ENCODE peak calls at places on chromosomes 3 and 15, in ten cellular contexts. O is mammary epithelial cell; F is AG04449; G is CD8-positive, alpha-beta T cell; E is astrocyte; Z is Caco-2; L is foreskin fibroblast; A is mesothelial cell of epicardium; K is HFF-Myc; N is cardiac fibroblast. I is an unnamed sample.

GRCh38 chr3:127740136-127740915 is 67.6 kb downstream of the ABTB1 start:
- DNase-seq in O (no peak), F (no peak), G (no peak), E (no peak), Z (no peak), L (no peak), A (no peak), K (no peak), N (no peak), I (no peak)

GRCh38 chr15:27690290-27690689 is 408.8 kb downstream of the OCA2 start:
- DNase-seq in O (no peak), F (no peak), G (no peak), E (no peak), Z (no peak), L (no peak), A (no peak), K (no peak), N (no peak), I (no peak)

GRCh38 chr3:188207941-188208750 is 54.2 kb downstream of the LPP start:
- DNase-seq in O (no peak), F (no peak), G (no peak), E (peak), Z (no peak), L (no peak), A (no peak), K (no peak), N (no peak), I (peak)

GRCh38 chr3:183592820-183593219 is 37.3 kb upstream of the KLHL6 start:
- DNase-seq in O (no peak), F (no peak), G (no peak), E (no peak), Z (no peak), L (no peak), A (no peak), K (no peak), N (no peak), I (no peak)

GRCh38 chr3:187498211-187498610 is 130.0 kb downstream of the RTP4 start:
- DNase-seq in O (no peak), F (no peak), G (no peak), E (no peak), Z (no peak), L (no peak), A (no peak), K (no peak), N (no peak), I (no peak)

GRCh38 chr3:44584646-44585501 is at the start of gene ZNF660:
- DNase-seq in O (peak), F (peak), G (no peak), E (peak), Z (no peak), L (peak), A (peak), K (peak), N (peak), I (peak)

GRCh38 chr3:164190566-164190965 is 887.7 kb downstream of the SI start:
- DNase-seq in O (no peak), F (no peak), G (no peak), E (no peak), Z (no peak), L (no peak), A (no peak), K (no peak), N (no peak), I (no peak)

GRCh38 chr3:68876112-68876713 is 56.1 kb downstream of the TAFA4 start:
- DNase-seq in O (peak), F (peak), G (peak), E (peak), Z (no peak), L (peak), A (no peak), K (peak), N (peak), I (no peak)

GRCh38 chr3:167084566-167084965 is 295.5 kb downstream of the ZBBX start:
- DNase-seq in O (no peak), F (no peak), G (no peak), E (no peak), Z (no peak), L (no peak), A (no peak), K (no peak), N (no peak), I (no peak)

GRCh38 chr15:77335298-77335697 is 84.6 kb downstream of the PEAK1 start:
- DNase-seq in O (no peak), F (no peak), G (no peak), E (no peak), Z (no peak), L (no peak), A (no peak), K (no peak), N (peak), I (no peak)

GRCh38 chr15:77907824-77908751 is 169.4 kb downstream of the TBC1D2B start:
- DNase-seq in O (no peak), F (no peak), G (peak), E (peak), Z (peak), L (no peak), A (no peak), K (no peak), N (peak), I (peak)

GRCh38 chr15:70245932-70246622 is 148.4 kb upstream of the TLE3 start:
- DNase-seq in O (peak), F (no peak), G (no peak), E (peak), Z (no peak), L (no peak), A (no peak), K (no peak), N (peak), I (no peak)

GRCh38 chr15:86735244-86736040 is 655.8 kb downstream of the AGBL1 start:
- DNase-seq in O (no peak), F (no peak), G (no peak), E (no peak), Z (no peak), L (no peak), A (no peak), K (no peak), N (no peak), I (no peak)

GRCh38 chr15:51649659-51650521 is 27.3 kb upstream of the DMXL2 start:
- DNase-seq in O (peak), F (peak), G (peak), E (peak), Z (no peak), L (peak), A (no peak), K (peak), N (peak), I (no peak)

GRCh38 chr15:90087454-90088154 is 14.7 kb downstream of the IDH2 start:
- DNase-seq in O (no peak), F (no peak), G (no peak), E (no peak), Z (no peak), L (no peak), A (no peak), K (no peak), N (peak), I (no peak)

GRCh38 chr3:115623414-115623868 is at the start of gene GAP43:
- DNase-seq in O (peak), F (peak), G (no peak), E (peak), Z (no peak), L (peak), A (no peak), K (peak), N (peak), I (peak)

GRCh38 chr3:170222647-170223541 is 670 bp downstream of the PRKCI start:
- DNase-seq in O (peak), F (no peak), G (peak), E (no peak), Z (peak), L (no peak), A (peak), K (no peak), N (no peak), I (peak)

GRCh38 chr3:161055210-161055609 is 49.9 kb downstream of the B3GALNT1 start:
- DNase-seq in O (no peak), F (no peak), G (no peak), E (no peak), Z (no peak), L (no peak), A (no peak), K (no peak), N (no peak), I (no peak)

GRCh38 chr3:11724615-11725339 is 81.1 kb upstream of the VGLL4 start:
- DNase-seq in O (no peak), F (no peak), G (no peak), E (no peak), Z (no peak), L (no peak), A (no peak), K (no peak), N (no peak), I (no peak)

GRCh38 chr3:127616836-127617605 is 12.0 kb upstream of the PODXL2 start:
- DNase-seq in O (no peak), F (no peak), G (no peak), E (no peak), Z (no peak), L (no peak), A (no peak), K (no peak), N (no peak), I (no peak)

GRCh38 chr3:19866751-19867347 is 67.2 kb downstream of the EFHB start:
- DNase-seq in O (peak), F (peak), G (peak), E (peak), Z (no peak), L (peak), A (no peak), K (no peak), N (peak), I (peak)

DNA sequence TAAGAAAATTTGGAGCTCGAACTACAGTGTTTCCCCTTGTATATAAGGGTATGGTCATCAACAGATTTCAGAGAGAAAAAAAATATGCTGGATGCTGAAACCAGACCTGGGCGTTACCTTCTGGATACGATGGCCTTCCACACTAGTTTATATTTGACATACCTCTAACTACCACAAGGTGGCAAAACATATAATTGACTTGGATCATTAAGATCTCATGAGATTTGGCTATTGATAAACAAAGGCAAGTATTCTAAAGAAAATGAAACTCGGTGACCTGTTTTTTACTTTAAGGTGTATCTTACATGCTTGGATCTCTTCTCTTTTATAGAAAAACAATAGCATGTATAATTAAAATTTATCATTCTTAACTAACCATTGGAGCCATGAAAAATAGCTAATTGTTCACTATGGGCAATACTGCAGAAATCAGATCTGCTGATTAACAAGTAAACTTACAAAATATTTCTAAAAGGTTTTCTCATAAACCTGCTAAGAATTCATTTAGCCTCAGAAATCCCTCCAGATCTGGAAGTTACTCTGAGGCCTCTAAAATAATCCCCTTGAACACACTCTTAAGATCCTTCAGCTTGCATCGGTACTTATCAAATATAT is 300.6 kb upstream of the KCNH8 start:
- DNase-seq in O (no peak), F (no peak), G (no peak), E (no peak), Z (no peak), L (no peak), A (no peak), K (no peak), N (no peak), I (no peak)
- TF ChIP-seq CTCF in O (peak), F (no peak), G (peak), E (no peak), Z (peak), L (no peak), A (peak), K (no peak), N (no peak), I (peak)

GRCh38 chr3:57582470-57583168 is 14.5 kb downstream of the ARF4 start:
- DNase-seq in O (peak), F (no peak), G (no peak), E (no peak), Z (peak), L (no peak), A (no peak), K (no peak), N (no peak), I (no peak)
- TF ChIP-seq CTCF in O (peak), F (no peak), G (no peak), E (no peak), Z (no peak), L (no peak), A (no peak), K (peak), N (no peak), I (no peak)

DNA sequence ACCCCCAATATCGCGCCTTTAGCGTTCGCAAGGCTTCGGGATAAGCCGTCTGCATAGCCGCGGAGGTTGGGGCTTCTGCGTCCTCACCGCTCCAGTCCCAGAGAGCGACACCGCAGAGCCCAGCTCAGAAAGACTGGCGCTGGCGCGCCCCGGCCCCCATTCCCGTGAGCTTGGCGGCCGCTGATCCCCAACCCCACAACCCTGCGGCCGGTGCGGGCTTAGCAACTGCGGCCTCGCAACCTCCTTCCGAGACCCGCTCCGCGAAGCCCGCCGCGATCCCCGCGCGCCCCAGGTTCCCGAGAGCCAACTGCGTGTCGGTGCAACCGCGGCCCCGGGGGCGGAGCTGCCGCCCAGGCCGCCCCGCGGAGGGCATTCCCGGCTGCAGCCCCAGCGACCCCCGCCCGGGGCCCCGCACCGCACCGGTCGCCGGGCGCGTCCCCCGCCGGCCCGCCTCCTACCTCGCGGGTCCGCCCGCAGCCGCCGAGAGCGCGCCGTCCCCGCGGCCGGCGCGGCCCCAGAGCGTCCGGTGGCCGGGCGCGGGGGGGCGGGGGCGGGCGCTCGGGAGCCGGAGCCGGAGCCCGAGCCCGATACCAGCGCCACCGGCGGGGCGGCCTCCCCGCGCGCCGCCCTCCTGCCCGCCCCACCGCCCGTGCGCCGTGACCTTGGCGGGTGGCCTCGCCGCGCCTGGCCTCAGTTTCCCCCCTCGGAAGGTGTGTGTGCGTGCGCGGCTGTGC is 79.4 kb downstream of the IQSEC1 start:
- DNase-seq in O (no peak), F (no peak), G (no peak), E (no peak), Z (no peak), L (no peak), A (no peak), K (no peak), N (no peak), I (no peak)
- TF ChIP-seq CTCF in O (no peak), F (no peak), G (no peak), E (no peak), Z (no peak), L (no peak), A (no peak), K (no peak), N (no peak), I (no peak)

GRCh38 chr3:112699436-112699978 is 58.6 kb upstream of the CCDC80 start:
- DNase-seq in O (peak), F (no peak), G (no peak), E (peak), Z (no peak), L (peak), A (no peak), K (no peak), N (peak), I (no peak)
- TF ChIP-seq CTCF in O (peak), F (no peak), G (no peak), E (no peak), Z (no peak), L (no peak), A (no peak), K (peak), N (peak), I (no peak)